ENCODE peak calls at places on chromosome 5, in six cellular contexts. K, H, N, C, J and R are unnamed samples.

GRCh38 chr5:77312411-77312810 is 101.9 kb downstream of the PDE8B start:
- DNase-seq in N (no peak), K (peak; percentile 79), C (no peak), H (no peak), J (no peak), R (no peak)

GRCh38 chr5:6704361-6704851 is 8.8 kb upstream of the TENT4A start:
- DNase-seq in J (no peak), K (peak; percentile 92), N (peak; percentile 71), C (no peak), H (no peak), R (no peak)

GRCh38 chr5:99138911-99139310 is 210.1 kb upstream of the CHD1 start:
- DNase-seq in N (no peak), K (no peak), H (no peak), C (no peak), J (no peak), R (no peak)

GRCh38 chr5:96614110-96614691 is 48.0 kb upstream of the CAST start:
- DNase-seq in N (peak; percentile 86), J (peak; percentile 24), H (peak; percentile 61), K (peak; percentile 95), C (peak; percentile 66), R (peak; percentile 10)

GRCh38 chr5:53109041-53109435 is 519 bp downstream of the MOCS2 start:
- DNase-seq in J (no peak), N (no peak), C (no peak), H (no peak), K (peak; percentile 26), R (no peak)

GRCh38 chr5:75948441-75948840 is 134.7 kb upstream of the SV2C start:
- DNase-seq in C (no peak), H (no peak), J (no peak), K (no peak), N (no peak), R (no peak)

GRCh38 chr5:443239-444151 is 519 bp downstream of the EXOC3 start:
- DNase-seq in K (no peak), H (peak; percentile 34), C (peak; percentile 49), N (no peak), J (peak; percentile 25), R (peak; percentile 6)

GRCh38 chr5:83357621-83358231 is 113.8 kb upstream of the VCAN start:
- DNase-seq in H (no peak), K (no peak), N (no peak), J (no peak), C (no peak), R (no peak)

GRCh38 chr5:137642091-137642490 is 93.8 kb downstream of the KLHL3 start:
- DNase-seq in N (no peak), K (no peak), J (no peak), H (no peak), C (no peak), R (no peak)

GRCh38 chr5:143019157-143019556 is 249.0 kb downstream of the ARHGAP26 start:
- DNase-seq in J (no peak), N (no peak), K (no peak), H (no peak), C (no peak), R (no peak)

GRCh38 chr5:59813761-59814562 is 79.6 kb downstream of the PDE4D start:
- DNase-seq in H (peak; percentile 39), J (peak; percentile 4), N (no peak), K (peak; percentile 79), C (peak; percentile 40), R (no peak)

GRCh38 chr5:125317546-125317995 is 571.1 kb upstream of the ZNF608 start:
- DNase-seq in H (peak; percentile 94), K (no peak), J (peak; percentile 39), N (no peak), C (no peak), R (no peak)

GRCh38 chr5:37112383-37112991 is 136.7 kb downstream of the CPLANE1 start:
- DNase-seq in K (peak; percentile 38), J (no peak), N (no peak), H (no peak), C (no peak), R (no peak)

GRCh38 chr5:146633273-146633672 is 117.3 kb upstream of the GPR151 start:
- DNase-seq in C (no peak), N (no peak), J (no peak), K (no peak), H (peak; percentile 69), R (no peak)

GRCh38 chr5:130549884-130550552 is 615.0 kb downstream of the HINT1 start:
- DNase-seq in K (peak; percentile 83), N (no peak), J (no peak), H (no peak), C (no peak), R (no peak)

GRCh38 chr5:142222235-142222880 is 102.5 kb downstream of the SPRY4 start:
- DNase-seq in K (peak; percentile 13), H (no peak), J (no peak), N (no peak), C (no peak), R (no peak)

GRCh38 chr5:3818612-3819011 is 223.0 kb downstream of the IRX1 start:
- DNase-seq in N (no peak), H (no peak), C (no peak), K (no peak), J (no peak), R (no peak)

GRCh38 chr5:4544049-4544675 is 596.0 kb upstream of the ADAMTS16 start:
- DNase-seq in N (no peak), H (no peak), K (no peak), J (no peak), C (no peak), R (no peak)

GRCh38 chr5:109192543-109193281 is 217.1 kb downstream of the PJA2 start:
- DNase-seq in C (no peak), H (no peak), N (no peak), J (no peak), K (no peak), R (no peak)

GRCh38 chr5:93305984-93306383 is 275.0 kb downstream of the NR2F1-AS1 start:
- DNase-seq in N (no peak), K (no peak), H (no peak), C (no peak), J (no peak), R (no peak)

GRCh38 chr5:37495210-37495609 is 116.1 kb downstream of the WDR70 start:
- DNase-seq in C (no peak), H (no peak), K (peak; percentile 24), N (no peak), J (no peak), R (no peak)

GRCh38 chr5:179316961-179317360 is 28.3 kb downstream of the ADAMTS2 start:
- DNase-seq in H (no peak), N (no peak), K (no peak), J (no peak), C (no peak), R (no peak)

GRCh38 chr5:154972476-154973080 is 31.7 kb downstream of the MRPL22 start:
- DNase-seq in J (peak; percentile 3), C (peak; percentile 48), H (peak; percentile 36), K (peak; percentile 50), N (no peak), R (no peak)

GRCh38 chr5:135112008-135112670 is 78.1 kb upstream of the PITX1 start:
- DNase-seq in K (no peak), J (no peak), N (no peak), C (no peak), H (no peak), R (no peak)

GRCh38 chr5:61466017-61466416 is 134.0 kb downstream of the ZSWIM6 start:
- DNase-seq in J (no peak), N (no peak), C (no peak), K (no peak), H (no peak), R (no peak)

GRCh38 chr5:65186646-65187227 is 295.0 kb downstream of the ADAMTS6 start:
- DNase-seq in C (no peak), H (no peak), K (peak; percentile 74), N (no peak), J (no peak), R (no peak)

GRCh38 chr5:13660072-13660471 is 284.4 kb downstream of the DNAH5 start:
- DNase-seq in H (peak; percentile 20), C (no peak), N (no peak), J (no peak), K (no peak), R (no peak)

GRCh38 chr5:172150514-172151425 is 37.3 kb downstream of the STK10 start:
- DNase-seq in K (no peak), H (no peak), C (no peak), N (no peak), J (no peak), R (no peak)

GRCh38 chr5:77168884-77169254 is 41.6 kb upstream of the PDE8B start:
- DNase-seq in H (peak; percentile 46), N (no peak), J (no peak), K (peak; percentile 6), C (peak; percentile 32), R (no peak)

GRCh38 chr5:72093231-72093630 is 14.0 kb upstream of the MAP1B start:
- DNase-seq in C (no peak), J (no peak), K (peak; percentile 46), H (no peak), N (no peak), R (no peak)

GRCh38 chr5:161889971-161890370 is 42.1 kb downstream of the GABRA1 start:
- DNase-seq in J (no peak), N (no peak), K (no peak), C (no peak), H (no peak), R (no peak)

GRCh38 chr5:141040093-141040762 is 10.9 kb upstream of the PCDHB1 start:
- DNase-seq in C (peak; percentile 16), K (peak; percentile 10), J (peak; percentile 84), H (peak; percentile 84), N (no peak), R (no peak)

GRCh38 chr5:110361501-110361900 is 365.0 kb downstream of the TMEM232 start:
- DNase-seq in C (no peak), N (no peak), J (no peak), K (peak; percentile 10), H (no peak), R (no peak)

GRCh38 chr5:43389679-43390329 is 22.4 kb downstream of the CCL28 start:
- DNase-seq in J (peak; percentile 76), C (peak; percentile 72), N (peak; percentile 75), K (peak; percentile 92), H (peak; percentile 83), R (no peak)

GRCh38 chr5:98076501-98076900 is 697.0 kb upstream of the RGMB start:
- DNase-seq in N (no peak), J (no peak), K (no peak), H (no peak), C (no peak), R (no peak)

GRCh38 chr5:74400067-74400466 is 240.5 kb downstream of the ENC1 start:
- DNase-seq in J (no peak), C (no peak), N (no peak), K (no peak), H (no peak), R (no peak)

GRCh38 chr5:177085985-177086917 is at the start of gene FGFR4:
- DNase-seq in H (peak; percentile 53), N (no peak), K (peak; percentile 52), C (peak; percentile 98), J (peak; percentile 28), R (peak; percentile 46)